ENCODE peak calls at places on chromosomes 7 and 10, in seven cellular contexts. X is left lung, W is fibroblast of the aortic adventitia, C is endodermal cell, H is A549, Q is Calu3, N is pancreas. L is an unnamed sample.
A peak's percentile ranks its signal among the peaks of the same experiment; 100 is the strongest.

GRCh38 chr7:155789001-155789725 is 23.1 kb downstream of the SHH start:
- DNase-seq in X (peak; percentile 74), W (no peak), C (no peak), H (no peak), Q (no peak), N (no peak), L (no peak)

GRCh38 chr10:123556049-123556448 is 110.1 kb upstream of the GPR26 start:
- DNase-seq in X (no peak), W (no peak), C (peak; percentile 35), H (no peak), Q (no peak), N (no peak), L (no peak)

GRCh38 chr7:152512711-152513110 is 76.9 kb upstream of the KMT2C start:
- DNase-seq in X (no peak), W (no peak), C (no peak), H (no peak), Q (no peak), N (no peak), L (no peak)

GRCh38 chr10:118669020-118669766 is 73.7 kb upstream of the PRLHR start:
- DNase-seq in X (no peak), W (peak; percentile 44), C (no peak), H (no peak), Q (no peak), N (no peak), L (no peak)

GRCh38 chr10:32409741-32410140 is 36.2 kb upstream of the CCDC7 start:
- DNase-seq in X (no peak), W (no peak), C (no peak), H (no peak), Q (no peak), N (no peak), L (no peak)

GRCh38 chr10:77180794-77181193 is 456.8 kb downstream of the KCNMA1 start:
- DNase-seq in X (no peak), W (no peak), C (no peak), H (no peak), Q (no peak), N (no peak), L (no peak)

GRCh38 chr7:122438492-122438891 is 133.9 kb upstream of the FEZF1 start:
- DNase-seq in X (no peak), W (no peak), C (peak; percentile 45), H (no peak), Q (no peak), N (no peak), L (no peak)

GRCh38 chr10:77411805-77412204 is 225.8 kb downstream of the KCNMA1 start:
- DNase-seq in X (no peak), W (no peak), C (no peak), H (no peak), Q (no peak), N (no peak), L (no peak)

GRCh38 chr10:132363921-132364593 is 32.1 kb downstream of the LRRC27 start:
- DNase-seq in X (peak; percentile 12), W (no peak), C (peak; percentile 91), H (peak; percentile 44), Q (no peak), N (no peak), L (peak; percentile 88)

GRCh38 chr10:88865281-88865876 is 13.7 kb upstream of the ANKRD22 start:
- DNase-seq in X (no peak), W (peak; percentile 32), C (no peak), H (no peak), Q (no peak), N (no peak), L (no peak)

GRCh38 chr7:5423844-5424688 is 432 bp upstream of the TNRC18 start:
- DNase-seq in X (peak; percentile 94), W (peak; percentile 100), C (peak; percentile 99), H (peak; percentile 80), Q (peak; percentile 99), N (peak; percentile 97), L (peak; percentile 99)

GRCh38 chr7:103127006-103127405 is 21.9 kb downstream of the NAPEPLD start:
- DNase-seq in X (no peak), W (no peak), C (no peak), H (no peak), Q (no peak), N (no peak), L (no peak)

GRCh38 chr10:787933-788651 is 98.6 kb upstream of the DIP2C start:
- DNase-seq in X (no peak), W (no peak), C (peak; percentile 47), H (no peak), Q (no peak), N (no peak), L (peak; percentile 80)

GRCh38 chr7:44062903-44063295 is 2.5 kb downstream of the PGAM2 start:
- DNase-seq in X (peak; percentile 4), W (no peak), C (no peak), H (no peak), Q (no peak), N (no peak), L (no peak)

GRCh38 chr7:124765401-124766352 is at the start of gene GPR37:
- DNase-seq in X (peak; percentile 89), W (peak; percentile 51), C (peak; percentile 97), H (peak; percentile 68), Q (peak; percentile 85), N (peak; percentile 64), L (peak; percentile 95)

GRCh38 chr10:95867866-95868265 is 39.9 kb upstream of the CC2D2B start:
- DNase-seq in X (no peak), W (no peak), C (no peak), H (no peak), Q (no peak), N (no peak), L (no peak)

GRCh38 chr7:77216233-77216632 is 16.6 kb upstream of the FGL2 start:
- DNase-seq in X (no peak), W (no peak), C (no peak), H (no peak), Q (no peak), N (no peak), L (no peak)

GRCh38 chr10:97483526-97483925 is 14.7 kb downstream of the MMS19 start:
- DNase-seq in X (no peak), W (no peak), C (no peak), H (no peak), Q (no peak), N (no peak), L (no peak)

GRCh38 chr10:97474918-97475317 is 23.3 kb downstream of the MMS19 start:
- DNase-seq in X (no peak), W (no peak), C (no peak), H (no peak), Q (no peak), N (no peak), L (no peak)

GRCh38 chr10:97481071-97481470 is 17.2 kb downstream of the MMS19 start:
- DNase-seq in X (no peak), W (no peak), C (no peak), H (no peak), Q (no peak), N (no peak), L (no peak)

GRCh38 chr10:97475936-97476594 is 22.2 kb downstream of the MMS19 start:
- DNase-seq in X (no peak), W (peak; percentile 90), C (no peak), H (no peak), Q (no peak), N (no peak), L (no peak)

GRCh38 chr10:97479939-97480338 is 18.3 kb downstream of the MMS19 start:
- DNase-seq in X (no peak), W (no peak), C (peak; percentile 96), H (no peak), Q (no peak), N (no peak), L (no peak)
- TF ChIP-seq CTCF in X (no peak), W (no peak), C (no peak), H (no peak), Q (no peak), N (no peak), L (no peak)

GRCh38 chr7:30699706-30700495 is 17.6 kb upstream of the CRHR2 start:
- DNase-seq in X (no peak), W (no peak), C (peak; percentile 93), H (no peak), Q (no peak), N (no peak), L (no peak)

GRCh38 chr7:30705008-30705407 is 22.8 kb upstream of the CRHR2 start:
- DNase-seq in X (no peak), W (no peak), C (no peak), H (no peak), Q (no peak), N (no peak), L (no peak)

GRCh38 chr7:30700941-30701340 is 18.7 kb upstream of the CRHR2 start:
- DNase-seq in X (no peak), W (no peak), C (peak; percentile 63), H (no peak), Q (no peak), N (no peak), L (no peak)

GRCh38 chr7:30703756-30704155 is 21.5 kb upstream of the CRHR2 start:
- DNase-seq in X (no peak), W (no peak), C (no peak), H (no peak), Q (no peak), N (no peak), L (no peak)

GRCh38 chr7:30702200-30702599 is 19.9 kb upstream of the CRHR2 start:
- DNase-seq in X (no peak), W (no peak), C (no peak), H (no peak), Q (no peak), N (no peak), L (no peak)
- TF ChIP-seq CTCF in X (no peak), W (no peak), C (peak; percentile 73), H (no peak), Q (no peak), N (no peak), L (no peak)

GRCh38 chr10:99793819-99794218 is 11.4 kb downstream of the ABCC2 start:
- DNase-seq in X (no peak), W (no peak), C (no peak), H (no peak), Q (no peak), N (no peak), L (no peak)
- TF ChIP-seq CTCF in X (no peak), W (no peak), C (no peak), H (no peak), Q (no peak), N (no peak), L (no peak)

GRCh38 chr7:140723574-140723973 is 27.1 kb downstream of the NDUFB2 start:
- DNase-seq in X (no peak), W (no peak), C (no peak), H (no peak), Q (no peak), N (no peak), L (no peak)

GRCh38 chr7:140724706-140725105 is 28.2 kb downstream of the NDUFB2 start:
- DNase-seq in X (no peak), W (no peak), C (no peak), H (no peak), Q (no peak), N (no peak), L (no peak)

GRCh38 chr7:140723002-140723401 is 26.5 kb downstream of the NDUFB2 start:
- DNase-seq in X (no peak), W (no peak), C (no peak), H (no peak), Q (no peak), N (no peak), L (no peak)

GRCh38 chr7:140722254-140722653 is 25.7 kb downstream of the NDUFB2 start:
- DNase-seq in X (no peak), W (no peak), C (no peak), H (no peak), Q (no peak), N (no peak), L (no peak)

DNA sequence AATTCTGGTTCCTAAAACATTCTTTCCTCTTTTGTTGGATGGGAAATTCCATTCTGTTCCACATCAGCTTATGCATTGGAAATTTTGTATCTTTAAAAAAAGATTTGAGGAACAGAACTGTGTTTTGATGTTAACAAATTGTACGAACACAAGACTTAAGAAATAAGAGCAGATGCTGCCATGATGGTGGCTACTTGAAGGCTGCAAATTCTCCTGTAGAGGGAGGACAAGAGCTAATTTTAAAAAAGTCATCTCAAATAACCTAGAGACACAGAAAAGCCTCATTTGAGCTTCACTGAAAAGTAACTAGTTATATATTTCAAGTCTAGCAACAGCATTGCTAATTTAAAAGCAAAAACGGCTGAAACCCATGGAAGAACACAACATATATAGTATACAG is 29.8 kb downstream of the NDUFB2 start:
- DNase-seq in X (no peak), W (peak; percentile 29), C (no peak), H (peak; percentile 18), Q (no peak), N (no peak), L (no peak)
- TF ChIP-seq CTCF in X (no peak), W (peak; percentile 29), C (peak; percentile 73), H (peak; percentile 40), Q (no peak), N (no peak), L (peak; percentile 50)